ENCODE peak calls at places on chromosomes 5 and 9, in eight cellular contexts. One of them, this sample, is unnamed.

GRCh38 chr5:32753765-32754164 is 42.6 kb downstream of the NPR3 start:
- DNase-seq in RWPE1: no peak
- DNase-seq in fibroblast of the aortic adventitia: peak; percentile 37
- DNase-seq in DND-41: no peak
- DNase-seq in Panc1: peak; percentile 28
- DNase-seq in lower leg skin: no peak
- DNase-seq in AG10803: peak; percentile 53
- DNase-seq in body of pancreas: no peak
- DNase-seq in this sample: no peak

GRCh38 chr5:109281136-109281690 is 128.6 kb downstream of the PJA2 start:
- DNase-seq in lower leg skin: no peak
- DNase-seq in body of pancreas: peak; percentile 29
- DNase-seq in AG10803: no peak
- DNase-seq in RWPE1: no peak
- DNase-seq in fibroblast of the aortic adventitia: no peak
- DNase-seq in DND-41: no peak
- DNase-seq in Panc1: no peak
- DNase-seq in this sample: no peak

GRCh38 chr5:84411832-84412605 is 27.3 kb upstream of the EDIL3 start:
- DNase-seq in body of pancreas: no peak
- DNase-seq in fibroblast of the aortic adventitia: peak; percentile 47
- DNase-seq in DND-41: no peak
- DNase-seq in AG10803: peak; percentile 15
- DNase-seq in lower leg skin: no peak
- DNase-seq in Panc1: no peak
- DNase-seq in RWPE1: peak; percentile 75
- DNase-seq in this sample: peak; percentile 32

GRCh38 chr5:121158433-121158832 is 693.2 kb upstream of the FTMT start:
- DNase-seq in body of pancreas: no peak
- DNase-seq in AG10803: no peak
- DNase-seq in RWPE1: no peak
- DNase-seq in fibroblast of the aortic adventitia: no peak
- DNase-seq in Panc1: no peak
- DNase-seq in lower leg skin: no peak
- DNase-seq in DND-41: no peak
- DNase-seq in this sample: no peak

GRCh38 chr9:79210541-79211243 is 361.1 kb upstream of the TLE4 start:
- DNase-seq in DND-41: no peak
- DNase-seq in AG10803: no peak
- DNase-seq in Panc1: no peak
- DNase-seq in body of pancreas: no peak
- DNase-seq in lower leg skin: no peak
- DNase-seq in RWPE1: no peak
- DNase-seq in fibroblast of the aortic adventitia: no peak
- DNase-seq in this sample: no peak

GRCh38 chr9:36840895-36841536 is 193.1 kb downstream of the PAX5 start:
- DNase-seq in RWPE1: no peak
- DNase-seq in body of pancreas: no peak
- DNase-seq in Panc1: no peak
- DNase-seq in DND-41: no peak
- DNase-seq in fibroblast of the aortic adventitia: peak; percentile 2
- DNase-seq in lower leg skin: no peak
- DNase-seq in AG10803: peak; percentile 18
- DNase-seq in this sample: no peak

GRCh38 chr5:102691434-102691833 is 63.7 kb upstream of the PAM start:
- DNase-seq in DND-41: no peak
- DNase-seq in lower leg skin: no peak
- DNase-seq in RWPE1: no peak
- DNase-seq in fibroblast of the aortic adventitia: no peak
- DNase-seq in body of pancreas: no peak
- DNase-seq in Panc1: no peak
- DNase-seq in AG10803: peak; percentile 21
- DNase-seq in this sample: no peak

GRCh38 chr5:150350524-150351344 is 6.8 kb upstream of the TCOF1 start:
- DNase-seq in RWPE1: peak; percentile 93
- DNase-seq in AG10803: peak; percentile 71
- DNase-seq in fibroblast of the aortic adventitia: peak; percentile 71
- DNase-seq in body of pancreas: peak; percentile 75
- DNase-seq in Panc1: peak; percentile 77
- DNase-seq in lower leg skin: peak; percentile 91
- DNase-seq in DND-41: peak; percentile 29
- DNase-seq in this sample: peak; percentile 76

GRCh38 chr9:136902259-136902821 is 16.0 kb downstream of the TRAF2 start:
- DNase-seq in Panc1: no peak
- DNase-seq in AG10803: peak; percentile 68
- DNase-seq in fibroblast of the aortic adventitia: peak; percentile 83
- DNase-seq in DND-41: no peak
- DNase-seq in RWPE1: peak; percentile 77
- DNase-seq in body of pancreas: peak; percentile 93
- DNase-seq in lower leg skin: peak; percentile 88
- DNase-seq in this sample: no peak

GRCh38 chr9:32378496-32378895 is 5.9 kb upstream of the ACO1 start:
- DNase-seq in lower leg skin: no peak
- DNase-seq in AG10803: peak; percentile 77
- DNase-seq in body of pancreas: peak; percentile 59
- DNase-seq in RWPE1: peak; percentile 77
- DNase-seq in Panc1: peak; percentile 52
- DNase-seq in fibroblast of the aortic adventitia: peak; percentile 85
- DNase-seq in DND-41: peak; percentile 48
- DNase-seq in this sample: no peak

GRCh38 chr9:26637101-26637500 is 255.5 kb downstream of the CAAP1 start:
- DNase-seq in DND-41: no peak
- DNase-seq in fibroblast of the aortic adventitia: no peak
- DNase-seq in AG10803: no peak
- DNase-seq in body of pancreas: no peak
- DNase-seq in RWPE1: no peak
- DNase-seq in lower leg skin: no peak
- DNase-seq in Panc1: no peak
- DNase-seq in this sample: no peak

GRCh38 chr9:128259156-128259555 is 16.7 kb downstream of the GOLGA2 start:
- DNase-seq in RWPE1: no peak
- DNase-seq in fibroblast of the aortic adventitia: no peak
- DNase-seq in body of pancreas: no peak
- DNase-seq in AG10803: no peak
- DNase-seq in Panc1: no peak
- DNase-seq in lower leg skin: no peak
- DNase-seq in DND-41: no peak
- DNase-seq in this sample: no peak
- TF ChIP-seq CTCF in RWPE1: no peak
- TF ChIP-seq CTCF in fibroblast of the aortic adventitia: no peak
- TF ChIP-seq CTCF in body of pancreas: no peak
- TF ChIP-seq CTCF in AG10803: no peak
- TF ChIP-seq CTCF in Panc1: no peak
- TF ChIP-seq CTCF in lower leg skin: no peak
- TF ChIP-seq CTCF in DND-41: peak; percentile 11
- TF ChIP-seq CTCF in this sample: no peak

DNA sequence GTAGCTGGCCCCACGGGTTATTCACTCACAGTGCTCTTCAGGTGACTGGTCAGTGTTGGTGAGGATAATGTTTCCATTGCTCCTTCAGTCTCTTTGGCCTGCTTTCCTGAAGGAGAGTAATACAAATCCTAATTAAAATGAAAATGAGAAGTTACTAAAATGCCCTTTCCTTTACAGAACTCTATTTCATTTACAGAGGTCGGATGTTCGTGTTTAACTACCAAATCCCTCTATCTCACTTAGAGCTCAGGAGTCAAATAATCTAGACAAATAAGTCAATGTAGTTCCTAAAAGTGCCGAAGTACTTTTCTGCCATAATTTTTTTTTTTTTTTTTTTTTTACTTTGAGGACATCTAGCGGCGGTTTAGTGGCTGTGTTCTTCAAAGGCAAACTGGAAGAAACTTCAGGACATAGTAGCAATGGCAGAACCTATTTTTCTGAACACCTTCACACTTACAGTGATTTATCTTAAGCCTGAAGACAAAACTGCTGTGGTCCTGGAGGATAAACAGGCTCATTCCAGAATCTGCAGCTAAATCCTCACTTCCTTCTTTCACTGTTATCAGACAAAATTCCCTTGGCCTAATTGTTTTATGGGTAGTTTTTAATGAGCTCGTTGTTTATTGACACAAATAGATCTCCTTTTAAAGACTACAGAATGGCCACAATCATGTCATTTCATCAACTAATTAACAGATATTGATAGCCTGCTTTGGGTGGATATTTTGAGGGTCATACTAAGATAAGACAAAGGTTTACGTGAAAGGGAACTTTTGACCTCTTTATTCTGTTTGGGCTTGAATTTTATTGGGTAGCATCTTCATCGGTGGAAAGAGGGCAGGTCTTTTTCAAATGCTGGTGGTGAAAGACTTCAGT is 207.6 kb upstream of the DMRTA1 start:
- DNase-seq in AG10803: peak; percentile 65
- DNase-seq in lower leg skin: no peak
- DNase-seq in DND-41: no peak
- DNase-seq in body of pancreas: no peak
- DNase-seq in RWPE1: peak; percentile 33
- DNase-seq in Panc1: no peak
- DNase-seq in fibroblast of the aortic adventitia: peak; percentile 78
- DNase-seq in this sample: no peak
- TF ChIP-seq CTCF in AG10803: peak; percentile 64
- TF ChIP-seq CTCF in lower leg skin: no peak
- TF ChIP-seq CTCF in DND-41: no peak
- TF ChIP-seq CTCF in body of pancreas: no peak
- TF ChIP-seq CTCF in RWPE1: peak; percentile 74
- TF ChIP-seq CTCF in Panc1: no peak
- TF ChIP-seq CTCF in fibroblast of the aortic adventitia: peak; percentile 62
- TF ChIP-seq CTCF in this sample: peak; percentile 36

DNA sequence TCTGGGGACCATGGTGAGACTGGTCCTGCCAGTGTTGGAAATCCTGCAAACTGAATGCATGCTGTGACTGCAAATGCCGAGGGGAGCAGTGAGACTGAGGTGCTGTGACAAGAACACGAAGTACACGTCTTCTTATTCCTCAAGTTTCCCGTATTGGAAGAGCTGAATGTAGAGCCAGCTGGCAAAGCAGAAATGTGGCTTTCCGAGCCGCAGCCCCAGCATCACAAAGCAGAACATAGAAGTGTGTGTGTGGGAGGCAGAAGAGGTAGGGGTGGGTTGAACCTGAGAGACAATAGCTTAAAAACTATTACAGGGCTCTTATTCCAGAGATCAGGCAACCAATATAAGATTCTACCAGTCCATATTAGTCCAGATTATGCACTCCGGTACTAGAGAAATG is 98.8 kb downstream of the CARTPT start:
- DNase-seq in AG10803: no peak
- DNase-seq in Panc1: no peak
- DNase-seq in RWPE1: no peak
- DNase-seq in DND-41: no peak
- DNase-seq in body of pancreas: no peak
- DNase-seq in lower leg skin: no peak
- DNase-seq in fibroblast of the aortic adventitia: no peak
- DNase-seq in this sample: no peak
- TF ChIP-seq CTCF in AG10803: no peak
- TF ChIP-seq CTCF in Panc1: no peak
- TF ChIP-seq CTCF in RWPE1: no peak
- TF ChIP-seq CTCF in DND-41: no peak
- TF ChIP-seq CTCF in body of pancreas: no peak
- TF ChIP-seq CTCF in lower leg skin: no peak
- TF ChIP-seq CTCF in fibroblast of the aortic adventitia: no peak
- TF ChIP-seq CTCF in this sample: no peak

DNA sequence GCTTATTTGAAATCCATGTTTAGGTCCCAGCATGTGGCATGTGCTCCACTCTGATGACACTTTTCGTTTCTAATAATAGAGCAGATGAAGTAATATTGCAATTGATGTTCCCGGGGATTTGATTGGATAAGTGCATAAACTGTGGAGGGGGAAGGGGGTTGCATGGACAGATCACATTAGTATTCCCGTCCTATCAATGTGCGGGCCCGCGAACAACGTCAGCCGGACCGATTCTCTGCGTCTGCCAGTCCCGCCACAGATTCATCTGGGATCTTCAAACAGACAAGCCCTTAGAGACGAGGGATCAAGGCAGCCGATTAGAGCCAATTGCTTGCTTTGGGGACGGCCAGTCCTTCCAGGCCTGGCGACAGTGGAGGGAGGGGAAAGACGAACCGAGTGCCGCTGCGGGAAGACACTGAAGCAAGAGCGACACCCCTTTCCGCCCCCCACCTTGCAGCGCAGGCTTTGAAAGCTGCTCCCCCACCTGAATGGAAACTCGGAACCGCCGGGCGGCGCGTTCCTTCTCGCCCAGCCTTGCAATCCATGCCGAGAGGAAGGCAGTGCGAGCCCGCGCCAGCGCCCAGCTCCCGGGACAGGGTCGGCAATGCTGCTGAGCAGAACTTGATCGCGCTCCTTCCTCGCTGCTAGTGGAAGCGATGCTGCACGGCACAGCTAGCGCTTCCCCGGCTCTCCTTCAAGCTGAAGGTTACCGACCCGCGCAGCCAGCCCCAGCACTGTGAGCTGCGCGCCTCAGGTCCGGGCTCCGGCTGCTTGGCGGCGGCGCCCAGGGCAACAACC is at the start of gene RGS7BP:
- DNase-seq in body of pancreas: peak; percentile 9
- DNase-seq in AG10803: peak; percentile 17
- DNase-seq in lower leg skin: peak; percentile 81
- DNase-seq in RWPE1: peak; percentile 13
- DNase-seq in fibroblast of the aortic adventitia: peak; percentile 23
- DNase-seq in DND-41: no peak
- DNase-seq in Panc1: no peak
- DNase-seq in this sample: peak; percentile 18
- TF ChIP-seq CTCF in body of pancreas: no peak
- TF ChIP-seq CTCF in AG10803: no peak
- TF ChIP-seq CTCF in lower leg skin: no peak
- TF ChIP-seq CTCF in RWPE1: no peak
- TF ChIP-seq CTCF in fibroblast of the aortic adventitia: no peak
- TF ChIP-seq CTCF in DND-41: no peak
- TF ChIP-seq CTCF in Panc1: no peak
- TF ChIP-seq CTCF in this sample: peak; percentile 16

DNA sequence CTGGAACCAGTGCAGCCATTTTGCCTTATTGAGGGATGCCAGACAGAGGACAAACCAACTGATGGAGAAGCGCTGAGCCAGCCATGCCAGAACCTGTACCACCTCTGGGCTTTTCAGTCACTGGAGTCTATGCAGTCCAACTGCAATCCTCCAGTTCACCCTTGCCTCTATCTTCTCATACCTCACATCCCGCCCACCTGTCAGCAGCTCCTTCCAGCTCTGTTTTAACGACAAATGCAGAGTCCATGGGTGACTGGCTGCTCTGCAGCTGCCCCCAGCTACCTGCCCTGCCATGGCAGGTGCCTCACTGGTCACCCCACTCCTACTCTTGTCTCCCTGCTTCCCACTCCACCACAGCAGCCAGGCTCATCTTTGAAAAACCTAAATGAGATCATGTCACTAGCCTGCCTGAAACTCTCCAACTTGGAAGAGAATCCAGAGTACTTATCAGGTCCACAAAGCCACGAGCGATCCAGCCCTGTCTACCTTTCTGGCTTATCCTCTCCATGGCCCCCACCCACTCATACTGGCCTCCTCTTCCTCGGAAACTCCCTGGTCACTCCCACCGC is 14.0 kb upstream of the ACSL6 start:
- DNase-seq in AG10803: no peak
- DNase-seq in lower leg skin: peak; percentile 40
- DNase-seq in Panc1: no peak
- DNase-seq in fibroblast of the aortic adventitia: no peak
- DNase-seq in body of pancreas: no peak
- DNase-seq in DND-41: no peak
- DNase-seq in RWPE1: no peak
- DNase-seq in this sample: no peak
- TF ChIP-seq CTCF in AG10803: no peak
- TF ChIP-seq CTCF in lower leg skin: no peak
- TF ChIP-seq CTCF in Panc1: no peak
- TF ChIP-seq CTCF in fibroblast of the aortic adventitia: no peak
- TF ChIP-seq CTCF in body of pancreas: no peak
- TF ChIP-seq CTCF in DND-41: no peak
- TF ChIP-seq CTCF in RWPE1: no peak
- TF ChIP-seq CTCF in this sample: no peak